ENCODE peak calls at places on chromosomes 2 and 18, in four cellular contexts. T is cerebellar cortex, Q is posterior cingulate gyrus, L is WTC11. I is an unnamed sample.

GRCh38 chr2:214465386-214466146 is 54.7 kb downstream of the VWC2L start:
- DNase-seq in T (no peak), Q (no peak), L (no peak), I (no peak)

GRCh38 chr2:239805414-239805813 is 219.7 kb downstream of the NDUFA10 start:
- DNase-seq in T (no peak), Q (no peak), L (no peak), I (no peak)

GRCh38 chr2:192480984-192481383 is 286.3 kb upstream of the TMEFF2 start:
- DNase-seq in T (no peak), Q (no peak), L (no peak), I (no peak)

GRCh38 chr2:72036173-72036545 is 111.5 kb downstream of the CYP26B1 start:
- DNase-seq in T (no peak), Q (no peak), L (no peak), I (peak)

GRCh38 chr2:8669157-8669852 is 12.6 kb upstream of the ID2 start:
- DNase-seq in T (no peak), Q (no peak), L (no peak), I (no peak)

GRCh38 chr2:29810956-29811355 is 110.4 kb downstream of the ALK start:
- DNase-seq in T (no peak), Q (no peak), L (no peak), I (no peak)

GRCh38 chr2:97935719-97936161 is 60.0 kb downstream of the TMEM131 start:
- DNase-seq in T (peak), Q (no peak), L (no peak), I (no peak)

GRCh38 chr2:33616873-33617272 is 17.8 kb upstream of the FAM98A start:
- DNase-seq in T (no peak), Q (no peak), L (no peak), I (no peak)

GRCh38 chr2:228654707-228655106 is 473.2 kb upstream of the SPHKAP start:
- DNase-seq in T (no peak), Q (no peak), L (no peak), I (no peak)

GRCh38 chr18:63878343-63878742 is 9.2 kb upstream of the SERPINB2 start:
- DNase-seq in T (no peak), Q (no peak), L (no peak), I (no peak)

GRCh38 chr2:40304340-40304739 is 147.6 kb downstream of the SLC8A1 start:
- DNase-seq in T (peak), Q (no peak), L (peak), I (no peak)

GRCh38 chr2:153487993-153488562 is 9.5 kb upstream of the RPRM start:
- DNase-seq in T (no peak), Q (no peak), L (no peak), I (no peak)

I was measured in sciatic nerve.